ENCODE peak calls at places on chromosomes 6 and 20, in seven cellular contexts. Y, C, P, T, I, A and Z are unnamed samples.

GRCh38 chr6:13615802-13616140 is 636 bp downstream of the NOL7 start:
- DNase-seq in Y (peak; percentile 35), C (peak; percentile 60), P (peak; percentile 63), T (peak; percentile 41), I (peak; percentile 37), A (peak; percentile 68), Z (peak; percentile 35)

GRCh38 chr6:64415936-64416335 is 780.3 kb downstream of the PHF3 start:
- DNase-seq in Y (no peak), C (no peak), P (no peak), T (no peak), I (no peak), A (no peak), Z (no peak)

GRCh38 chr20:50389437-50389807 is 120.8 kb upstream of the PTPN1 start:
- DNase-seq in Y (no peak), C (no peak), P (no peak), T (no peak), I (no peak), A (no peak), Z (no peak)

GRCh38 chr20:51801220-51801991 is 915 bp downstream of the SALL4 start:
- DNase-seq in Y (no peak), C (peak; percentile 56), P (peak; percentile 6), T (no peak), I (no peak), A (peak; percentile 36), Z (peak; percentile 10)

GRCh38 chr6:120378582-120379220 is 955.6 kb downstream of the TBC1D32 start:
- DNase-seq in Y (peak; percentile 8), C (no peak), P (no peak), T (peak; percentile 70), I (no peak), A (peak; percentile 41), Z (no peak)

GRCh38 chr6:445571-446417 is 54.2 kb downstream of the IRF4 start:
- DNase-seq in Y (no peak), C (no peak), P (peak; percentile 34), T (no peak), I (no peak), A (no peak), Z (no peak)

GRCh38 chr20:14234666-14235295 is 102.6 kb downstream of the FLRT3 start:
- DNase-seq in Y (no peak), C (no peak), P (no peak), T (peak; percentile 76), I (no peak), A (no peak), Z (no peak)

GRCh38 chr6:116465246-116465645 is 4.1 kb downstream of the CALHM6 start:
- DNase-seq in Y (no peak), C (no peak), P (no peak), T (no peak), I (no peak), A (no peak), Z (no peak)

GRCh38 chr6:17179246-17180073 is 77.6 kb downstream of the STMND1 start:
- DNase-seq in Y (no peak), C (no peak), P (no peak), T (peak; percentile 41), I (no peak), A (peak; percentile 83), Z (no peak)

GRCh38 chr6:52577022-52577777 is at the start of gene TRAM2:
- DNase-seq in Y (peak; percentile 66), C (peak; percentile 86), P (peak; percentile 73), T (peak; percentile 81), I (peak; percentile 85), A (peak; percentile 89), Z (peak; percentile 82)

GRCh38 chr6:21915707-21916399 is 322.3 kb downstream of the SOX4 start:
- DNase-seq in Y (no peak), C (no peak), P (no peak), T (peak; percentile 37), I (no peak), A (peak; percentile 12), Z (no peak)

GRCh38 chr6:54802775-54803631 is 43.6 kb upstream of the FAM83B start:
- DNase-seq in Y (no peak), C (no peak), P (no peak), T (peak; percentile 57), I (no peak), A (peak; percentile 79), Z (no peak)

GRCh38 chr6:156865019-156865629 is 87.9 kb downstream of the ARID1B start:
- DNase-seq in Y (no peak), C (no peak), P (no peak), T (no peak), I (no peak), A (peak; percentile 39), Z (no peak)